ENCODE peak calls at places on chromosome 2, in eight cellular contexts. R, Q, L, T, W, I, E and B are unnamed samples.
A peak's percentile ranks its signal among the peaks of the same experiment; 100 is the strongest.

GRCh38 chr2:12797815-12798214 is 81.1 kb downstream of the TRIB2 start:
- DNase-seq in R (no peak), Q (no peak), T (no peak), W (no peak), E (peak; percentile 69), L (no peak), I (no peak), B (no peak)

GRCh38 chr2:42028571-42029148 is 19.2 kb upstream of the PKDCC start:
- DNase-seq in L (no peak), W (no peak), T (no peak), Q (no peak), R (no peak), E (no peak), I (no peak), B (no peak)

GRCh38 chr2:144715992-144716391 is 196.1 kb upstream of the ZEB2 start:
- DNase-seq in R (no peak), I (no peak), T (no peak), Q (no peak), E (no peak), L (no peak), W (no peak), B (no peak)

GRCh38 chr2:133326651-133327397 is 241.4 kb downstream of the NCKAP5 start:
- DNase-seq in L (no peak), I (no peak), T (no peak), Q (peak; percentile 93), E (peak; percentile 74), R (no peak), W (no peak), B (no peak)

GRCh38 chr2:66729391-66729790 is 294.5 kb downstream of the MEIS1 start:
- DNase-seq in T (no peak), I (no peak), R (no peak), E (no peak), L (no peak), Q (no peak), W (no peak), B (no peak)

GRCh38 chr2:223008162-223008561 is 43.8 kb upstream of the KCNE4 start:
- DNase-seq in W (no peak), L (peak; percentile 7), R (no peak), E (no peak), T (no peak), Q (no peak), I (no peak), B (peak; percentile 34)

GRCh38 chr2:145751634-145752033 is 1231.7 kb upstream of the ZEB2 start:
- DNase-seq in T (no peak), R (no peak), I (no peak), Q (no peak), E (peak; percentile 30), L (no peak), W (no peak), B (peak; percentile 12)

GRCh38 chr2:105615352-105615751 is 129.4 kb upstream of the NCK2 start:
- DNase-seq in E (no peak), R (no peak), Q (no peak), I (no peak), L (no peak), T (no peak), W (no peak), B (peak; percentile 24)

GRCh38 chr2:171482308-171482707 is 40.0 kb upstream of the CYBRD1 start:
- DNase-seq in I (no peak), Q (no peak), R (no peak), T (no peak), L (no peak), W (no peak), E (no peak), B (no peak)

GRCh38 chr2:16635796-16636699 is 29.6 kb downstream of the CYRIA start:
- DNase-seq in E (no peak), L (no peak), Q (no peak), T (no peak), R (no peak), I (no peak), W (no peak), B (no peak)

GRCh38 chr2:42249887-42250286 is 80.7 kb downstream of the EML4 start:
- DNase-seq in T (no peak), W (no peak), I (no peak), E (no peak), L (no peak), Q (no peak), R (no peak), B (no peak)

GRCh38 chr2:45901468-45902081 is 250.1 kb downstream of the PRKCE start:
- DNase-seq in L (no peak), Q (no peak), R (no peak), W (no peak), T (no peak), I (no peak), E (no peak), B (no peak)

GRCh38 chr2:45896281-45896680 is 244.8 kb downstream of the PRKCE start:
- DNase-seq in T (no peak), Q (no peak), R (no peak), E (no peak), I (no peak), L (no peak), W (no peak), B (no peak)

GRCh38 chr2:45897836-45898235 is 246.4 kb downstream of the PRKCE start:
- DNase-seq in Q (no peak), L (no peak), I (no peak), R (no peak), W (no peak), T (no peak), E (no peak), B (no peak)

GRCh38 chr2:45895477-45895876 is 244.0 kb downstream of the PRKCE start:
- DNase-seq in T (no peak), L (no peak), R (no peak), W (no peak), E (no peak), Q (no peak), I (no peak), B (no peak)

DNA sequence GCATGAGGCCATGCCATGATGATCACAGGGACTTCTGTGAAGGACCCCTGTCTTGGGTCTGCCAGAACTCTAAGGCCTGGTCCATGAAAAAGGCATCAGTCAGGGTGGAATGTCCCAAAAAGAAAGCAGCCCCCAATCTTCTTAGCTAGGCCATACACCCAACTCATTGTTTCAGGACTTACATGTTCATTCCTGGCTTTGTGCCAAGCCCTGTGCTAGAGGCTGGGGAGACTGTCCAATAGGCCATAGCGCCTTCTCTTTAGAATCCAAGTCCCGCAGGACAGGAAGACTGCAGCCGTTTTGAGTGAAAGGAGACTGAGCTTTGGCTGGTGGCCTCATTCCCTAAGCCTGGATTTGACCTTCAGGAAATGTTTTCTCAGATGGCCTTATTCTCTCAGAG is 247.3 kb downstream of the PRKCE start:
- DNase-seq in I (no peak), E (no peak), R (no peak), W (no peak), Q (no peak), T (no peak), L (no peak), B (no peak)
- H3K27ac ChIP-seq in I (no peak overlapping the region), E (no peak overlapping the region), R (no peak overlapping the region), W (no peak overlapping the region), Q (no peak overlapping the region), T (no peak overlapping the region), L (no peak overlapping the region), B (no peak overlapping the region)

GRCh38 chr2:235499306-235499812 is 5.5 kb downstream of the AGAP1 start:
- DNase-seq in W (no peak), E (no peak), T (no peak), I (no peak), R (no peak), L (no peak), Q (no peak), B (no peak)
- H3K4me1 ChIP-seq in W (peaks cover 15% of the 10 kb centered on the region), E (peaks cover 37% of the 10 kb centered on the region), T (peaks cover 37% of the 10 kb centered on the region), I (peaks cover 18% of the 10 kb centered on the region), R (peaks cover 39% of the 10 kb centered on the region), L (peaks cover 59% of the 10 kb centered on the region), Q (peaks cover 62% of the 10 kb centered on the region), B (peaks cover 12% of the 10 kb centered on the region)

DNA sequence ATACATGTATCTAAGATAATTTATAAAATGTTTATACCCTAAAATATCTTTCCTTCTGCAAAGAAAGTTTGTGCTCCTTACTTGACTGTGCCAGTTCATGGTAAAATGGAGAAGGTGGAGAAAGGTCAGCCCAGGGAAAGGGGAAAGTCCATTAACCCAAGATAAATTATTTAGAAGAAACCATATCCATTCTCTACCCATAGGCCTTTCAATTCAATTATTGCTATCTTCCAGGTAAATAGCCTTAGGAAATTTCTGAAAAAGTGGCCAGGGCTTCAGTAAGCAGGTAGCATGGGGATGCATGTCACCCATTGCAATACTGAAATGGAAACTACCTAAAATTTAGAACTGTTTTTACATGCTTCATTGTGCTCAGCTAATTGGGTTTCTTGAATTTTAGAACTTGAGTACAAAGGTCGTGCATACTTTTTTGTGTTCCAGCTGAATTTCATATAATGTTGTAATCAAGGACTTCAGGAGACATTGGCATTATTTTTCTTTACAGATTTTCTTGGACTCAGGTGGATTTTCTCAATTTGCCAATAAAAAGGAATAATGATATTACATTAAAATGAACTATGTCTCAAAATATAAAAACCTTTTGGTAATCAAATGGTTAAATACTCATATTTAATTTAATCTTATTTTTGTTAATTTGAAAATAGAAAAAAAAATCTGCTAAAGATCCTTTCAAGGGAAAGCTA is 124.9 kb downstream of the CSRNP3 start:
- DNase-seq in E (no peak), R (no peak), Q (no peak), T (no peak), W (no peak), L (no peak), I (no peak), B (no peak)
- H3K27ac ChIP-seq in E (no peak overlapping the region), R (no peak overlapping the region), Q (no peak overlapping the region), T (no peak overlapping the region), W (no peak overlapping the region), L (no peak overlapping the region), I (no peak overlapping the region), B (peak overlapping the region; percentile 25)

GRCh38 chr2:27493948-27494283 is 1.1 kb downstream of the FNDC4 start:
- DNase-seq in Q (no peak), R (no peak), L (no peak), I (no peak), W (no peak), T (no peak), E (no peak), B (no peak)
- H3K4me1 ChIP-seq in Q (peaks cover 19% of the 10 kb centered on the region), R (peaks cover 13% of the 10 kb centered on the region), L (peaks cover 35% of the 10 kb centered on the region), I (peaks cover 15% of the 10 kb centered on the region), W (peaks cover 2% of the 10 kb centered on the region), T (peaks cover 4% of the 10 kb centered on the region), E (peaks cover 12% of the 10 kb centered on the region), B (peaks cover 3% of the 10 kb centered on the region)

GRCh38 chr2:135256531-135257258 is 204.6 kb downstream of the RAB3GAP1 start:
- DNase-seq in E (peak; percentile 73), R (no peak), L (peak; percentile 57), T (no peak), I (no peak), Q (no peak), W (no peak), B (no peak)
- H3K27ac ChIP-seq in E (peak overlapping the region; percentile 85), R (no peak overlapping the region), L (no peak overlapping the region), T (no peak overlapping the region), I (no peak overlapping the region), Q (no peak overlapping the region), W (no peak overlapping the region), B (no peak overlapping the region)

GRCh38 chr2:68416081-68416675 is 50.9 kb downstream of the FBXO48 start:
- DNase-seq in I (no peak), T (no peak), L (peak; percentile 81), E (no peak), Q (no peak), R (no peak), W (no peak), B (no peak)
- H3K4me1 ChIP-seq in I (peaks cover 51% of the 10 kb centered on the region), T (no peaks in the 10 kb centered on the region), L (no peaks in the 10 kb centered on the region), E (no peaks in the 10 kb centered on the region), Q (no peaks in the 10 kb centered on the region), R (no peaks in the 10 kb centered on the region), W (no peaks in the 10 kb centered on the region), B (no peaks in the 10 kb centered on the region)

DNA sequence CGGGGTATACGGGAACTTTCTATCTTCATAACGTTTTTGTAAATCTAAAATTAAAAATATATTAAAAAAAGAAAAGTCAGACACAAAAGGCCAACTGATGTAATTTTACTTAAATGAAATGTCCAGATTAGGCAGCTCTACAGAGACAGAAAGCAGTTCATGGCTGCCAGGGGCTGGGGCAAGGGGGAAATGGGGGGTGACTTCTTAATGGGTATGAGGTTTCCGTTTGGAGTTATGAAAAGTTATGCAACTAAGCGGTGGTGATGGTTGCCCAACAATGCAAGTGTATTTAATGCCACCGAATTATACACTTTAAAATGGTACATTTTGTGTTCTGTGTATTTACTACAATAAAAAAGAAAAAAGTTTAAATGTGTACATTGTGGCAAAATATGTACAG is 70.2 kb upstream of the TEX51 start:
- DNase-seq in L (peak; percentile 72), E (no peak), I (no peak), T (no peak), R (no peak), W (no peak), Q (no peak), B (no peak)
- H3K27ac ChIP-seq in L (no peak overlapping the region), E (no peak overlapping the region), I (no peak overlapping the region), T (no peak overlapping the region), R (no peak overlapping the region), W (no peak overlapping the region), Q (no peak overlapping the region), B (no peak overlapping the region)